ENCODE peak calls at places on chromosomes 13 and 19, in ten cellular contexts. P is smooth muscle cell of the brain vasculature; Q is left ventricle myocardium inferior; E is effector CD4-positive, alpha-beta T cell; K is fibroblast of pulmonary artery; A is activated CD4-positive, alpha-beta T cell treated with anti-CD3 and anti-CD28 coated beads for 24 hours; J is activated CD4-positive, alpha-beta memory T cell treated with anti-CD3 and anti-CD28 coated beads, Interleukin-2, amount 10 ng/mL, durations not matched to agents 7 days and 5 days; Y is psoas muscle; U is Panc1; M is ACHN. O is an unnamed sample.

GRCh38 chr13:101013245-101013644 is 338.6 kb upstream of the TMTC4 start:
- DNase-seq in Q (no peak), Y (no peak), P (no peak), U (no peak), E (no peak), J (no peak), K (no peak), M (no peak), A (no peak), O (no peak)

GRCh38 chr19:7663711-7664110 is 5.1 kb upstream of the RETN start:
- DNase-seq in P (no peak), Q (no peak), A (no peak), Y (no peak), J (no peak), M (no peak), E (no peak), K (no peak), U (no peak), O (no peak)

GRCh38 chr19:4379383-4380253 is 20.7 kb downstream of the SH3GL1 start:
- DNase-seq in K (peak; percentile 73), J (peak; percentile 39), Q (no peak), Y (peak; percentile 84), P (no peak), E (no peak), M (peak; percentile 73), A (no peak), U (no peak), O (peak; percentile 63)

GRCh38 chr19:40576181-40576584 is 490 bp upstream of the SHKBP1 start:
- DNase-seq in K (no peak), U (no peak), M (no peak), Y (peak; percentile 30), Q (no peak), P (no peak), E (no peak), A (no peak), J (peak; percentile 45), O (no peak)

GRCh38 chr13:105428816-105429215 is 1106.6 kb downstream of the EFNB2 start:
- DNase-seq in J (no peak), M (no peak), A (no peak), P (no peak), E (no peak), U (no peak), Y (no peak), K (no peak), Q (no peak), O (peak; percentile 11)

GRCh38 chr19:10115392-10116084 is 4.0 kb downstream of the P2RY11 start:
- DNase-seq in E (no peak), Y (no peak), K (no peak), U (no peak), M (no peak), P (no peak), Q (no peak), J (no peak), A (no peak), O (no peak)

GRCh38 chr13:94233401-94233800 is 246.1 kb downstream of the DCT start:
- DNase-seq in A (no peak), M (peak; percentile 78), Q (peak; percentile 20), U (peak; percentile 22), K (peak; percentile 97), P (peak; percentile 70), E (no peak), J (no peak), Y (peak; percentile 24), O (no peak)

GRCh38 chr19:4444765-4445741 is 12.5 kb downstream of the UBXN6 start:
- DNase-seq in E (no peak), U (no peak), Q (no peak), A (no peak), J (no peak), K (no peak), M (no peak), Y (peak; percentile 30), P (no peak), O (peak; percentile 13)

GRCh38 chr19:5913739-5914357 is at the start of gene CAPS:
- DNase-seq in P (no peak), Q (peak; percentile 60), E (no peak), M (peak; percentile 76), A (no peak), K (peak; percentile 46), Y (peak; percentile 56), U (no peak), J (no peak), O (no peak)

GRCh38 chr19:18853755-18854427 is 22.1 kb downstream of the UPF1 start:
- DNase-seq in Q (no peak), J (no peak), M (no peak), K (no peak), U (no peak), P (no peak), E (no peak), A (no peak), Y (peak; percentile 11), O (no peak)

GRCh38 chr13:98458431-98458830 is 118.5 kb downstream of the STK24 start:
- DNase-seq in M (no peak), Q (peak; percentile 20), E (no peak), P (no peak), U (no peak), Y (no peak), A (no peak), K (no peak), J (no peak), O (no peak)

GRCh38 chr19:12665281-12665573 is 1.3 kb downstream of the MAN2B1 start:
- DNase-seq in K (no peak), E (peak; percentile 36), P (no peak), U (no peak), M (no peak), Y (no peak), J (peak; percentile 73), A (no peak), Q (peak; percentile 55), O (no peak)

GRCh38 chr19:17687857-17688784 is at the start of gene UNC13A:
- DNase-seq in M (peak; percentile 59), Y (peak; percentile 47), E (peak; percentile 36), J (peak; percentile 48), Q (peak; percentile 40), A (peak; percentile 27), K (peak; percentile 48), U (no peak), P (no peak), O (peak; percentile 59)

GRCh38 chr19:18193388-18194207 is 580 bp downstream of the MPV17L2 start:
- DNase-seq in A (no peak), K (no peak), U (no peak), M (no peak), Q (no peak), P (no peak), J (no peak), E (no peak), Y (no peak), O (no peak)

GRCh38 chr19:1104452-1105216 is 840 bp downstream of the GPX4 start:
- DNase-seq in U (no peak), Q (peak; percentile 80), M (peak; percentile 74), A (no peak), P (no peak), E (peak; percentile 72), Y (peak; percentile 83), K (peak; percentile 72), J (peak; percentile 74), O (peak; percentile 90)

GRCh38 chr19:4937060-4937459 is 27.8 kb downstream of the UHRF1 start:
- DNase-seq in Q (no peak), E (no peak), A (no peak), P (no peak), M (no peak), J (no peak), U (no peak), Y (no peak), K (no peak), O (no peak)

GRCh38 chr19:2680808-2681207 is 21.7 kb downstream of the GNG7 start:
- DNase-seq in Y (no peak), J (no peak), Q (no peak), A (no peak), E (no peak), U (no peak), P (no peak), M (no peak), K (no peak), O (no peak)

GRCh38 chr19:54158812-54159351 is 639 bp downstream of the LENG1 start:
- DNase-seq in U (no peak), J (peak; percentile 34), K (no peak), A (no peak), P (no peak), M (no peak), Q (no peak), E (no peak), Y (no peak), O (peak; percentile 33)

GRCh38 chr13:110304256-110304655 is 2.7 kb downstream of the COL4A1 start:
- DNase-seq in Q (no peak), K (peak; percentile 74), J (no peak), Y (no peak), E (no peak), P (no peak), M (peak; percentile 71), A (no peak), U (no peak), O (peak; percentile 61)

GRCh38 chr13:65936249-65936648 is 1293.9 kb downstream of the PCDH9 start:
- DNase-seq in P (no peak), A (no peak), E (no peak), K (no peak), M (no peak), J (no peak), U (no peak), Y (no peak), Q (no peak), O (no peak)

GRCh38 chr13:109211616-109212015 is 574.8 kb downstream of the IRS2 start:
- DNase-seq in U (no peak), E (no peak), Q (no peak), K (peak; percentile 13), Y (no peak), J (no peak), P (no peak), M (no peak), A (no peak), O (no peak)

GRCh38 chr19:42051166-42052115 is 18.6 kb downstream of the GRIK5 start:
- DNase-seq in P (no peak), U (no peak), E (no peak), K (no peak), M (no peak), Y (no peak), J (peak; percentile 40), Q (no peak), A (no peak), O (no peak)

GRCh38 chr19:47099576-47100050 is 14.0 kb downstream of the ZC3H4 start:
- DNase-seq in E (no peak), A (no peak), U (no peak), P (no peak), Y (no peak), M (no peak), K (no peak), Q (no peak), J (no peak), O (no peak)

GRCh38 chr19:16400911-16401675 is 70.7 kb downstream of the EPS15L1 start:
- DNase-seq in Y (peak; percentile 67), U (no peak), P (no peak), E (no peak), K (no peak), A (no peak), M (no peak), Q (no peak), J (no peak), O (no peak)

GRCh38 chr13:103663996-103664395 is 597.8 kb upstream of the SLC10A2 start:
- DNase-seq in U (no peak), Y (no peak), A (no peak), M (no peak), P (no peak), K (no peak), J (no peak), Q (no peak), E (no peak), O (no peak)

GRCh38 chr19:971795-972194 is 12.3 kb upstream of the WDR18 start:
- DNase-seq in Q (no peak), U (no peak), P (no peak), J (no peak), M (no peak), E (no peak), A (no peak), K (no peak), Y (no peak), O (no peak)

GRCh38 chr19:6509118-6509971 is 7.2 kb upstream of the TUBB4A start:
- DNase-seq in U (no peak), M (no peak), E (no peak), J (no peak), Q (peak; percentile 32), P (no peak), Y (peak; percentile 37), K (no peak), A (no peak), O (no peak)

GRCh38 chr13:49995535-49996165 is 1.2 kb upstream of the TRIM13 start:
- DNase-seq in J (no peak), A (no peak), U (no peak), Y (no peak), K (no peak), M (peak; percentile 4), E (no peak), P (no peak), Q (no peak), O (no peak)

O was measured in cardiac muscle cell.